ENCODE peak calls at places on chromosomes 1 and 21, in four cellular contexts. P is putamen; C is CD8-positive, alpha-beta T cell; X is astrocyte of the cerebellum. I is an unnamed sample.
A peak's percentile ranks its signal among the peaks of the same experiment; 100 is the strongest.

GRCh38 chr1:199460933-199461332 is 566.6 kb upstream of the NR5A2 start:
- DNase-seq in X (no peak), P (no peak), C (no peak), I (no peak)

GRCh38 chr1:199688133-199688676 is 339.3 kb upstream of the NR5A2 start:
- DNase-seq in P (no peak), X (no peak), C (no peak), I (no peak)

GRCh38 chr1:183443025-183443424 is 24.8 kb upstream of the NMNAT2 start:
- DNase-seq in X (no peak), P (no peak), C (no peak), I (no peak)

GRCh38 chr1:107297681-107298080 is 156.8 kb downstream of the NTNG1 start:
- DNase-seq in P (no peak), C (no peak), X (no peak), I (no peak)

GRCh38 chr1:53896673-53897229 is 2.8 kb downstream of the DIO1 start:
- DNase-seq in X (peak; percentile 74), C (no peak), P (no peak), I (no peak)

GRCh38 chr1:7583291-7584096 is 187.6 kb upstream of the VAMP3 start:
- DNase-seq in C (no peak), X (no peak), P (no peak), I (no peak)

GRCh38 chr1:30804381-30804780 is 46.8 kb upstream of the LAPTM5 start:
- DNase-seq in P (no peak), X (no peak), C (no peak), I (no peak)

GRCh38 chr1:11030865-11031264 is 16.2 kb downstream of the MASP2 start:
- DNase-seq in C (no peak), P (no peak), X (no peak), I (no peak)

GRCh38 chr21:46667735-46668380 is 32.4 kb downstream of the PRMT2 start:
- DNase-seq in X (no peak), P (no peak), C (no peak), I (no peak)

GRCh38 chr1:208496467-208497371 is 252.5 kb upstream of the PLXNA2 start:
- DNase-seq in X (no peak), C (no peak), P (no peak), I (no peak)

GRCh38 chr21:31397515-31397926 is 53.5 kb upstream of the TIAM1 start:
- DNase-seq in P (peak; percentile 84), C (no peak), X (no peak), I (no peak)

GRCh38 chr1:63824386-63824898 is 50.6 kb downstream of the ROR1 start:
- DNase-seq in C (no peak), X (no peak), P (no peak), I (no peak)

GRCh38 chr1:31095298-31095981 is 29.9 kb upstream of the PUM1 start:
- DNase-seq in P (no peak), X (peak; percentile 37), C (no peak), I (no peak)

GRCh38 chr1:53121319-53122172 is 20.9 kb downstream of the SLC1A7 start:
- DNase-seq in C (no peak), X (peak; percentile 70), P (no peak), I (no peak)

GRCh38 chr1:101188311-101188710 is 48.5 kb upstream of the S1PR1 start:
- DNase-seq in P (no peak), X (no peak), C (no peak), I (no peak)